ENCODE peak calls at places on chromosome 19, in four cellular contexts. One of them, this sample, is unnamed.

GRCh38 chr19:38233740-38234251 is 9.8 kb upstream of the DPF1 start:
- DNase-seq in K562: peak; percentile 91
- DNase-seq in GM12878: no peak
- DNase-seq in HepG2: peak; percentile 58
- DNase-seq in this sample: peak; percentile 95

GRCh38 chr19:54136086-54136863 is 1.3 kb upstream of the CNOT3 start:
- DNase-seq in GM12878: no peak
- DNase-seq in HepG2: no peak
- DNase-seq in K562: no peak
- DNase-seq in this sample: no peak

GRCh38 chr19:52138614-52139290 is 986 bp downstream of the ZNF616 start:
- DNase-seq in HepG2: peak; percentile 34
- DNase-seq in K562: peak; percentile 69
- DNase-seq in GM12878: no peak
- DNase-seq in this sample: peak; percentile 62

GRCh38 chr19:12035220-12036172 is at the start of gene ZNF433:
- DNase-seq in HepG2: peak; percentile 84
- DNase-seq in GM12878: no peak
- DNase-seq in K562: peak; percentile 86
- DNase-seq in this sample: peak; percentile 99

GRCh38 chr19:48656840-48657474 is 11.0 kb upstream of the CA11 start:
- DNase-seq in K562: no peak
- DNase-seq in HepG2: no peak
- DNase-seq in GM12878: no peak
- DNase-seq in this sample: no peak

GRCh38 chr19:29442094-29442493 is 83.7 kb upstream of the VSTM2B start:
- DNase-seq in HepG2: no peak
- DNase-seq in GM12878: no peak
- DNase-seq in K562: no peak
- DNase-seq in this sample: no peak

GRCh38 chr19:49988433-49988832 is 27.5 kb upstream of the SIGLEC11 start:
- DNase-seq in HepG2: no peak
- DNase-seq in K562: no peak
- DNase-seq in GM12878: no peak
- DNase-seq in this sample: no peak

GRCh38 chr19:708154-709141 is at the start of gene PALM:
- DNase-seq in GM12878: no peak
- DNase-seq in K562: peak; percentile 64
- DNase-seq in HepG2: peak; percentile 39
- DNase-seq in this sample: peak; percentile 63

GRCh38 chr19:16038196-16038695 is 38.0 kb upstream of the TPM4 start:
- DNase-seq in HepG2: no peak
- DNase-seq in K562: no peak
- DNase-seq in GM12878: no peak
- DNase-seq in this sample: no peak

GRCh38 chr19:5637971-5638370 is 15.1 kb downstream of the SAFB start:
- DNase-seq in GM12878: no peak
- DNase-seq in HepG2: no peak
- DNase-seq in K562: no peak
- DNase-seq in this sample: no peak

GRCh38 chr19:38003427-38004099 is 96.6 kb downstream of the SIPA1L3 start:
- DNase-seq in GM12878: peak; percentile 51
- DNase-seq in K562: no peak
- DNase-seq in HepG2: no peak
- DNase-seq in this sample: peak; percentile 65

GRCh38 chr19:45250216-45250831 is 747 bp upstream of the MARK4 start:
- DNase-seq in HepG2: no peak
- DNase-seq in K562: no peak
- DNase-seq in GM12878: no peak
- DNase-seq in this sample: no peak

GRCh38 chr19:6729573-6730152 is 7.7 kb downstream of the GPR108 start:
- DNase-seq in GM12878: no peak
- DNase-seq in K562: no peak
- DNase-seq in HepG2: no peak
- DNase-seq in this sample: no peak

GRCh38 chr19:17109962-17110598 is 34.5 kb downstream of the MYO9B start:
- DNase-seq in K562: no peak
- DNase-seq in GM12878: peak; percentile 72
- DNase-seq in HepG2: no peak
- DNase-seq in this sample: no peak

GRCh38 chr19:19545707-19546106 is 7.6 kb downstream of the CILP2 start:
- DNase-seq in HepG2: no peak
- DNase-seq in GM12878: no peak
- DNase-seq in K562: no peak
- DNase-seq in this sample: peak; percentile 8

GRCh38 chr19:374886-375235 is 30.3 kb upstream of the MIER2 start:
- DNase-seq in GM12878: no peak
- DNase-seq in K562: no peak
- DNase-seq in HepG2: no peak
- DNase-seq in this sample: no peak

GRCh38 chr19:46385636-46386035 is 27.7 kb downstream of the CCDC8 start:
- DNase-seq in K562: no peak
- DNase-seq in HepG2: no peak
- DNase-seq in GM12878: no peak
- DNase-seq in this sample: no peak

GRCh38 chr19:10887616-10888367 is 16.4 kb downstream of the CARM1 start:
- DNase-seq in GM12878: no peak
- DNase-seq in K562: no peak
- DNase-seq in HepG2: no peak
- DNase-seq in this sample: no peak

GRCh38 chr19:1412995-1413889 is 5.9 kb downstream of the DAZAP1 start:
- DNase-seq in K562: no peak
- DNase-seq in HepG2: no peak
- DNase-seq in GM12878: no peak
- DNase-seq in this sample: no peak

GRCh38 chr19:28961772-28962500 is 251.0 kb downstream of the UQCRFS1 start:
- DNase-seq in GM12878: no peak
- DNase-seq in HepG2: no peak
- DNase-seq in K562: no peak
- DNase-seq in this sample: no peak

GRCh38 chr19:40229484-40229883 is 3.0 kb upstream of the CCNP start:
- DNase-seq in HepG2: no peak
- DNase-seq in K562: peak; percentile 37
- DNase-seq in GM12878: no peak
- DNase-seq in this sample: no peak

GRCh38 chr19:14367016-14367415 is 14.2 kb upstream of the ADGRE5 start:
- DNase-seq in HepG2: no peak
- DNase-seq in K562: no peak
- DNase-seq in GM12878: no peak
- DNase-seq in this sample: no peak

GRCh38 chr19:14369399-14370168 is 11.7 kb upstream of the ADGRE5 start:
- DNase-seq in K562: peak; percentile 67
- DNase-seq in HepG2: no peak
- DNase-seq in GM12878: no peak
- DNase-seq in this sample: no peak

GRCh38 chr19:14368011-14368513 is 13.2 kb upstream of the ADGRE5 start:
- DNase-seq in K562: no peak
- DNase-seq in GM12878: no peak
- DNase-seq in HepG2: no peak
- DNase-seq in this sample: no peak

GRCh38 chr19:14363203-14364097 is 17.8 kb upstream of the ADGRE5 start:
- DNase-seq in HepG2: peak; percentile 25
- DNase-seq in K562: peak; percentile 95
- DNase-seq in GM12878: no peak
- DNase-seq in this sample: peak; percentile 83

DNA sequence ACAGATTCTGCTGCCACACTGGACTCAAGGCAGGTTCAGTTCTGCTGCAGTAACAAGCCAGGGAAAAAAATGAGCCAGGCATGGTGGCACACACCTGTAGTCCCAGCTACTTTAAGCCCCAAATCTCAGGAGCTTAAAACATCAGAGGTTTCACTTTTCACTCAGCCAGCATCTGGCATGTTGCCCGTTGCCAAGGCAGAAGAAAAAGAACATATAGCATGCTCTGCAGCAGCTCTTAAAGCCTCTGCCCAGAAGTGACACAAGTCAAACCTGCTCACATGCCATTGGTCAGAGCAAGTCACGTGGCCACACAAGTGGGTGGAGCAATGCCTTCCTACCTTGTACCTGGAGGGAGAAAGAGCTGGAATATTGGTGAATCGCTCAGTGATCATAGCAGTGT is 14.7 kb upstream of the ADGRE5 start:
- DNase-seq in K562: peak; percentile 88
- DNase-seq in HepG2: peak; percentile 69
- DNase-seq in GM12878: peak; percentile 98
- DNase-seq in this sample: peak; percentile 89
- TF ChIP-seq USF2 in K562: peak; percentile 98
- TF ChIP-seq USF2 in HepG2: peak; percentile 82
- TF ChIP-seq USF2 in GM12878: peak; percentile 89
- TF ChIP-seq USF2 in this sample: peak; percentile 97

DNA sequence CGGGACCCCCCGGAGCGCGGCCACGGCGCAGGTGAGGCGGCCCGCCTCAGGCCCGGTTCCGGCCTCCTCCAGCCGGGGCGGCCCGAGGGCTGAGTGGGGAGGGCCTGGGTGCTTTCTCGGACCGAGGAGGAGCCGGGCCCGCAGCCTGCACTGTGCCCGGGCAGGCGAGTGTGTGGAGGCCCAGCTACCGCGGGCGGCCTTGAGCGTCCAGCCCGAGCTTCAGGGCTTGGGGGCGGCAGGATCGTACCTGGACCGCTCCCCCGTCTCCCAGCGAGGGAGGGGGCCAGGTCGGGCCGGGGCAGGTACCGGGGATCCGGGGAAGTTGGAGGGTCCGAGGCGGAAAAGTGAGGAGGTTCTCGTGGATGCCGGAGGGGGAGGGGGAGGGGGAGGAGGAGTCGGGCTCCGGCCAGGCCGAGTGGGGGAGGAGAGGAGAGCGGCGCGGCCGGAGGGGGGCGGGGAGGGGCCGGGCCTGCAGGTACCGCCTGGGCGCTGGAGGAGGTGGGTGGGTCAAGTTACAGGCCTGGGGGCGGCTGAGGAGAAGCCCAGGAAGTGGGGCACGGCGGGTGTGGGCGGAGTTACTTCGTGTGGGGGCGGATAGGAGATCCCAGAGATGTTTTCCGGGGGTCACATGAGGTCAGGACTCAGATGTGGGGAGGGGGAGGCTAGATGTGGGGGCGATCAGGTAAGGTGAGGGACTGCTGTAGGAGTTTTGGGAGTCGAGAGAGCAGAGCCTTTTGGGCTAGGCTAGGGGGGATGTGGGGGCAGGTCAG is 545 bp downstream of the NACC1 start:
- DNase-seq in GM12878: no peak
- DNase-seq in K562: peak; percentile 96
- DNase-seq in HepG2: peak; percentile 50
- DNase-seq in this sample: peak; percentile 96
- TF ChIP-seq TCF7 in GM12878: no peak
- TF ChIP-seq TCF7 in K562: no peak
- TF ChIP-seq TCF7 in HepG2: no peak
- TF ChIP-seq TCF7 in this sample: no peak

DNA sequence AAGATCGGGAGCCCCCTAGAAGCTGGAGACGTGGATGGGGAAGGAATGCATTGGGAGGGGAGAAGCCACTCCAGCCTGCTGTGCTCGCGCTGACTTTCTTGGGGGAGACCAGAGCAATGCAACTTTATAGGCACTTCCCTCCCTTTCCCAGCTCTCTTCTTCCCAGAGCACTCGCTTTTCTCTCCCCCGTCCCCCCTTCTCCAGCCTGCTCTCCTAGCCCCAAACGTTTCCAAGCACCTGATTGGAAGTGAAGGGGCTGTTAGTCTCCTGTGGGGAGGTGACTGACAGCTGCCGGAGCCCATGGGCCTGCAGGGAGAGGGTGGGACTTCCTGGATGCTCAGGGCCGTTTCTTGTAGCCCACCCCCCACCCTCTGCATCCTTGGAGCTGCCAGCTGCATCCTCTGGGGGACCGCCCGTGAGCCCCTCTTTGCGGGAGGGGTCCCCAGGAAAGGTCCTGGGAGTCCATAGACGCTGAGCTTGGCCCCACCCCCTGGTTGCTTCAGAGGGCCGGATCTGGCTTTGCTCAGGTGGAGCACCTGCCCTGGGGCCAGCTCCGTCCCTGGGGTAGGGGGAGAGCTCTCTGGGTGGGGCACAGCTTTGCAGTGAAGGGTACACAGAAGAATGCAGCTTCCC is 2.5 kb downstream of the HDGFL2 start:
- DNase-seq in GM12878: no peak
- DNase-seq in HepG2: no peak
- DNase-seq in K562: peak; percentile 31
- DNase-seq in this sample: peak; percentile 83
- TF ChIP-seq CREM in GM12878: no peak
- TF ChIP-seq CREM in HepG2: no peak
- TF ChIP-seq CREM in K562: no peak
- TF ChIP-seq CREM in this sample: no peak

GRCh38 chr19:33177417-33177976 is 16.6 kb upstream of the LRP3 start:
- DNase-seq in HepG2: peak; percentile 35
- DNase-seq in K562: no peak
- DNase-seq in GM12878: no peak
- DNase-seq in this sample: peak; percentile 64

GRCh38 chr19:33176670-33177416 is 17.3 kb upstream of the LRP3 start:
- DNase-seq in GM12878: peak; percentile 97
- DNase-seq in K562: peak; percentile 99
- DNase-seq in HepG2: peak; percentile 97
- DNase-seq in this sample: peak; percentile 97

GRCh38 chr19:33174186-33174585 is 19.9 kb upstream of the LRP3 start:
- DNase-seq in GM12878: no peak
- DNase-seq in K562: no peak
- DNase-seq in HepG2: no peak
- DNase-seq in this sample: no peak

GRCh38 chr19:33175156-33175782 is 18.9 kb upstream of the LRP3 start:
- DNase-seq in K562: no peak
- DNase-seq in HepG2: no peak
- DNase-seq in GM12878: no peak
- DNase-seq in this sample: no peak

GRCh38 chr19:33175886-33176669 is 18.1 kb upstream of the LRP3 start:
- DNase-seq in GM12878: no peak
- DNase-seq in HepG2: peak; percentile 61
- DNase-seq in K562: no peak
- DNase-seq in this sample: no peak
- TF ChIP-seq USF2 in GM12878: no peak
- TF ChIP-seq USF2 in HepG2: no peak
- TF ChIP-seq USF2 in K562: no peak
- TF ChIP-seq USF2 in this sample: no peak

GRCh38 chr19:2887391-2887914 is 13.3 kb upstream of the ZNF57 start:
- DNase-seq in GM12878: no peak
- DNase-seq in HepG2: peak; percentile 76
- DNase-seq in K562: peak; percentile 71
- DNase-seq in this sample: no peak

GRCh38 chr19:2883686-2884439 is 16.7 kb downstream of the ZNF556 start:
- DNase-seq in HepG2: no peak
- DNase-seq in K562: peak; percentile 39
- DNase-seq in GM12878: no peak
- DNase-seq in this sample: no peak

GRCh38 chr19:2885736-2886135 is 15.0 kb upstream of the ZNF57 start:
- DNase-seq in K562: no peak
- DNase-seq in HepG2: no peak
- DNase-seq in GM12878: no peak
- DNase-seq in this sample: no peak

GRCh38 chr19:2888739-2889224 is 11.9 kb upstream of the ZNF57 start:
- DNase-seq in K562: no peak
- DNase-seq in GM12878: no peak
- DNase-seq in HepG2: no peak
- DNase-seq in this sample: peak; percentile 40
- TF ChIP-seq TCF7 in K562: no peak
- TF ChIP-seq TCF7 in GM12878: no peak
- TF ChIP-seq TCF7 in HepG2: no peak
- TF ChIP-seq TCF7 in this sample: no peak

GRCh38 chr19:18392417-18392816 is 5.0 kb downstream of the LRRC25 start:
- DNase-seq in GM12878: no peak
- DNase-seq in HepG2: no peak
- DNase-seq in K562: peak; percentile 65
- DNase-seq in this sample: no peak
- TF ChIP-seq CREM in GM12878: no peak
- TF ChIP-seq CREM in HepG2: no peak
- TF ChIP-seq CREM in K562: no peak
- TF ChIP-seq CREM in this sample: no peak

GRCh38 chr19:7981199-7981598 is 24.2 kb downstream of the ELAVL1 start:
- DNase-seq in K562: peak; percentile 48
- DNase-seq in GM12878: no peak
- DNase-seq in HepG2: no peak
- DNase-seq in this sample: no peak
- TF ChIP-seq USF2 in K562: no peak
- TF ChIP-seq USF2 in GM12878: no peak
- TF ChIP-seq USF2 in HepG2: no peak
- TF ChIP-seq USF2 in this sample: no peak

This sample was measured in WTC11.